ENCODE peak calls at places on chromosomes 11 and 22, in nine cellular contexts. O is CD4-positive, alpha-beta memory T cell; F is WERI-Rb-1; C is psoas muscle; M is lower lobe of right lung; X is prostate gland; H is astrocyte of the spinal cord; J is Peyer's patch; T is pancreas. G is an unnamed sample.

GRCh38 chr11:131998020-131998419 is 627.6 kb downstream of the NTM start:
- DNase-seq in O (no peak), F (no peak), C (no peak), M (no peak), X (no peak), H (no peak), J (no peak), T (no peak), G (no peak)

GRCh38 chr11:120547871-120548681 is 36.5 kb downstream of the GRIK4 start:
- DNase-seq in O (no peak), F (peak), C (peak), M (peak), X (peak), H (peak), J (peak), T (peak), G (peak)

GRCh38 chr11:35391922-35392813 is 27.2 kb downstream of the SLC1A2 start:
- DNase-seq in O (peak), F (peak), C (peak), M (peak), X (peak), H (peak), J (peak), T (peak), G (peak)

GRCh38 chr11:125428486-125429173 is 67.4 kb downstream of the FEZ1 start:
- DNase-seq in O (no peak), F (no peak), C (no peak), M (no peak), X (no peak), H (no peak), J (no peak), T (no peak), G (no peak)

GRCh38 chr22:41612626-41613025 is 8.2 kb downstream of the DESI1 start:
- DNase-seq in O (no peak), F (no peak), C (no peak), M (no peak), X (no peak), H (no peak), J (no peak), T (no peak), G (no peak)

GRCh38 chr11:120482149-120482548 is 29.4 kb upstream of the GRIK4 start:
- DNase-seq in O (no peak), F (no peak), C (no peak), M (no peak), X (no peak), H (no peak), J (no peak), T (no peak), G (no peak)

GRCh38 chr11:74492084-74492483 is 1.4 kb downstream of the LIPT2 start:
- DNase-seq in O (no peak), F (no peak), C (no peak), M (no peak), X (no peak), H (no peak), J (no peak), T (no peak), G (no peak)

GRCh38 chr11:72723508-72723907 is 28.7 kb downstream of the ARAP1 start:
- DNase-seq in O (no peak), F (no peak), C (no peak), M (no peak), X (no peak), H (no peak), J (no peak), T (no peak), G (no peak)

GRCh38 chr22:27990451-27990840 is 71.4 kb upstream of the PITPNB start:
- DNase-seq in O (no peak), F (no peak), C (no peak), M (peak), X (no peak), H (no peak), J (no peak), T (no peak), G (no peak)

GRCh38 chr22:36808611-36809344 is 8.1 kb downstream of the PVALB start:
- DNase-seq in O (peak), F (no peak), C (no peak), M (no peak), X (peak), H (no peak), J (no peak), T (no peak), G (no peak)

GRCh38 chr22:36386900-36387663 is 685 bp downstream of the MYH9 start:
- DNase-seq in O (no peak), F (peak), C (peak), M (peak), X (peak), H (no peak), J (peak), T (peak), G (no peak)

GRCh38 chr11:120215634-120216033 is 4.8 kb downstream of the OAF start:
- DNase-seq in O (no peak), F (no peak), C (peak), M (no peak), X (no peak), H (peak), J (peak), T (no peak), G (peak)

GRCh38 chr11:124754309-124754708 is 2.3 kb upstream of the VSIG2 start:
- DNase-seq in O (no peak), F (no peak), C (no peak), M (no peak), X (no peak), H (no peak), J (no peak), T (no peak), G (no peak)

GRCh38 chr11:97756571-97757335 is 1264.0 kb upstream of the CNTN5 start:
- DNase-seq in O (no peak), F (no peak), C (no peak), M (no peak), X (no peak), H (no peak), J (no peak), T (no peak), G (no peak)

GRCh38 chr22:36546092-36546804 is 17.3 kb upstream of the EIF3D start:
- DNase-seq in O (peak), F (peak), C (peak), M (no peak), X (peak), H (peak), J (no peak), T (no peak), G (peak)

GRCh38 chr22:39705386-39705785 is 134.8 kb downstream of the CACNA1I start:
- DNase-seq in O (no peak), F (no peak), C (no peak), M (no peak), X (no peak), H (no peak), J (no peak), T (peak), G (no peak)

GRCh38 chr11:15278129-15278528 is 163.4 kb downstream of the INSC start:
- DNase-seq in O (no peak), F (no peak), C (no peak), M (no peak), X (no peak), H (peak), J (no peak), T (no peak), G (no peak)

GRCh38 chr11:94511932-94512781 is at the start of gene C11orf97:
- DNase-seq in O (peak), F (peak), C (peak), M (peak), X (peak), H (peak), J (peak), T (peak), G (no peak)

GRCh38 chr22:37634505-37635002 is 4.9 kb upstream of the SH3BP1 start:
- DNase-seq in O (peak), F (no peak), C (no peak), M (no peak), X (no peak), H (peak), J (no peak), T (no peak), G (peak)

GRCh38 chr11:76793391-76793811 is 10.2 kb downstream of the TSKU start:
- DNase-seq in O (no peak), F (peak), C (no peak), M (no peak), X (no peak), H (peak), J (no peak), T (no peak), G (no peak)

GRCh38 chr22:35140879-35141745 is 75.2 kb downstream of the ISX start:
- DNase-seq in O (no peak), F (peak), C (no peak), M (no peak), X (no peak), H (no peak), J (no peak), T (no peak), G (no peak)

GRCh38 chr11:122584670-122585069 is 70.9 kb upstream of the UBASH3B start:
- DNase-seq in O (no peak), F (no peak), C (no peak), M (no peak), X (no peak), H (no peak), J (no peak), T (no peak), G (no peak)

GRCh38 chr22:37771702-37772427 is 35.9 kb upstream of the GCAT start:
- DNase-seq in O (no peak), F (no peak), C (no peak), M (no peak), X (no peak), H (no peak), J (no peak), T (no peak), G (no peak)

GRCh38 chr11:62786318-62787004 is 741 bp upstream of the TMEM179B start:
- DNase-seq in O (peak), F (peak), C (peak), M (peak), X (peak), H (peak), J (peak), T (peak), G (peak)

GRCh38 chr11:132111781-132112380 is 741.5 kb downstream of the NTM start:
- DNase-seq in O (no peak), F (no peak), C (no peak), M (no peak), X (no peak), H (peak), J (no peak), T (no peak), G (peak)

GRCh38 chr11:64444838-64445441 is 86.0 kb downstream of the RPS6KA4 start:
- DNase-seq in O (no peak), F (no peak), C (no peak), M (no peak), X (no peak), H (no peak), J (no peak), T (no peak), G (peak)

GRCh38 chr11:134762248-134763029 is 350.4 kb upstream of the B3GAT1 start:
- DNase-seq in O (no peak), F (no peak), C (no peak), M (no peak), X (no peak), H (no peak), J (no peak), T (no peak), G (no peak)

GRCh38 chr11:1665313-1665712 is 31.7 kb upstream of the KRTAP5-6 start:
- DNase-seq in O (no peak), F (no peak), C (no peak), M (no peak), X (no peak), H (no peak), J (no peak), T (peak), G (no peak)

GRCh38 chr11:99822846-99823565 is 802.3 kb downstream of the CNTN5 start:
- DNase-seq in O (no peak), F (no peak), C (no peak), M (no peak), X (no peak), H (peak), J (no peak), T (no peak), G (no peak)

GRCh38 chr22:37567991-37568390 is 7.7 kb downstream of the CDC42EP1 start:
- DNase-seq in O (no peak), F (no peak), C (no peak), M (no peak), X (no peak), H (no peak), J (no peak), T (no peak), G (no peak)

GRCh38 chr11:92296138-92296515 is 71.5 kb downstream of the FAT3 start:
- DNase-seq in O (no peak), F (no peak), C (no peak), M (no peak), X (no peak), H (peak), J (no peak), T (no peak), G (no peak)

GRCh38 chr11:8839957-8840945 is 70.7 kb upstream of the AKIP1 start:
- DNase-seq in O (no peak), F (no peak), C (no peak), M (no peak), X (peak), H (peak), J (no peak), T (no peak), G (no peak)

GRCh38 chr11:99069831-99070444 is 49.2 kb downstream of the CNTN5 start:
- DNase-seq in O (no peak), F (no peak), C (no peak), M (no peak), X (no peak), H (peak), J (no peak), T (no peak), G (no peak)

GRCh38 chr11:68002943-68003845 is 703 bp downstream of the UNC93B1 start:
- DNase-seq in O (peak), F (no peak), C (no peak), M (peak), X (no peak), H (no peak), J (peak), T (peak), G (no peak)

GRCh38 chr11:66467034-66467659 is 442 bp downstream of the PELI3 start:
- DNase-seq in O (no peak), F (no peak), C (peak), M (peak), X (no peak), H (peak), J (peak), T (peak), G (peak)

DNA sequence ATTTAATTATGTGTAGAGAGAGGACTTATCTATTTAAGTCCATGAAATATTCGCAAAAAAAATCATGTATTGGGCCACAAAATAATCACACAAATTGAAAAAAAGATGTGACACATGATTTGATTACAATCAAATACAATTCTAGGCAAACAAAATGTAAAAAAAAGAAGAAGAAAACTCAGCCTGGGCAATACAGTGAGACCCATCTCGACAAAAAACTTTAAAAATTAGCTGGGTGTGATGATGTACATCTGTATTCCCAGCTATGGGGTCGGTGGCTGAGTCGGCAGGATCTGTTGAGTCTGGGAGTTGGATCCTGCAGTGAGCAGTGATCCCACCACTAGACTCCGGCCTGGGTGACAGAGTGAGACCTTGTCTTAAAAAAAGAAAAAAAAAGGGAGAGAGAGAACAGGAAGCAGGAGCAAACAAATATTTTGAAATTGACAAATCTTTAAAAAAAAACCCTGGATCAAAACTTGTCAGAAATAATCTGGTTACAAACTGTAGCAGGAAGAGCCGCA is 3.1 kb upstream of the TYMP start:
- DNase-seq in O (no peak), F (no peak), C (no peak), M (no peak), X (no peak), H (no peak), J (no peak), T (no peak), G (no peak)
- H3K4me3 ChIP-seq in O (no peak), F (peak), C (peak), M (no peak), X (no peak), H (no peak), J (no peak), T (no peak), G (no peak)

DNA sequence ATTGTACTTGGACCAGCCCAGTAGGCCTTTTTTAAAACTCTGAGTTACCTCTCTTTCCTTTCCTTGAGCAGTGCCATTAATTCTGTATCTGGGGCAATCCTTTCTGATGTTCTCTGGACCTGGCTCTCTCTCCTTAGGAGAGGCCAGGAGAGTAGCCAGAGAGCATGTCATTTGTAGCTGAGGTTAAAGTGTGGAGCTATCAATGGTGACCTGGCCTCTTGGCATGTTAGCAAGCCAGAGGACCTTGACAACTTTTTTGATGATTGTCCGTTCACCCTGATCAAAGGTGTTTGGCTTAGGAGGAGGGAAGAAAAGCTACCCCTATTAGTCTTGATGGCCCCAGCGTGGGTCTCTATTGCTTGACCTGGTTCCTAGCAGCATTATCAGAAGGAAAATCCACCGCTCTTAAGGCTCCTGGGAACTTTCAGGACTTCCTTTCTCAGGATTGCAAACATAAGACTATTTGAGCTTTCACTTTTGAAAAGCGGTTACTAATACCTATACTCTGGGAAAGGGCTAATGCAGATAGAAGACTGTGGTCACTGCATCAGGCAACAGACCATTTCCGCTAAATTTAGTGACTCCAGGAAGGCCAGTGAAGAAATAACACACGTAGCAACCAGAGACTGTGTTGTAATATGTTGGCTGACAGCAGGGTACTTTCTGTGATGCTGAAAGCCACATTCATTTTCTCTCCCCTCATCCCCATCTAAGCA is 18.2 kb downstream of the LIMK2 start:
- DNase-seq in O (no peak), F (no peak), C (no peak), M (no peak), X (no peak), H (peak), J (no peak), T (no peak), G (peak)
- H3K4me3 ChIP-seq in O (no peak), F (no peak), C (peak), M (peak), X (no peak), H (no peak), J (no peak), T (no peak), G (no peak)

GRCh38 chr22:20438066-20438677 is 547 bp upstream of the SCARF2 start:
- DNase-seq in O (no peak), F (no peak), C (no peak), M (peak), X (no peak), H (peak), J (no peak), T (no peak), G (peak)

GRCh38 chr22:20437253-20438065 is at the start of gene SCARF2:
- DNase-seq in O (no peak), F (peak), C (peak), M (peak), X (no peak), H (peak), J (no peak), T (peak), G (peak)

GRCh38 chr22:20435436-20436308 is 2.0 kb downstream of the SCARF2 start:
- DNase-seq in O (no peak), F (no peak), C (no peak), M (peak), X (no peak), H (no peak), J (no peak), T (no peak), G (no peak)

GRCh38 chr22:20434773-20435172 is 2.9 kb downstream of the SCARF2 start:
- DNase-seq in O (no peak), F (no peak), C (no peak), M (peak), X (no peak), H (no peak), J (no peak), T (no peak), G (no peak)

DNA sequence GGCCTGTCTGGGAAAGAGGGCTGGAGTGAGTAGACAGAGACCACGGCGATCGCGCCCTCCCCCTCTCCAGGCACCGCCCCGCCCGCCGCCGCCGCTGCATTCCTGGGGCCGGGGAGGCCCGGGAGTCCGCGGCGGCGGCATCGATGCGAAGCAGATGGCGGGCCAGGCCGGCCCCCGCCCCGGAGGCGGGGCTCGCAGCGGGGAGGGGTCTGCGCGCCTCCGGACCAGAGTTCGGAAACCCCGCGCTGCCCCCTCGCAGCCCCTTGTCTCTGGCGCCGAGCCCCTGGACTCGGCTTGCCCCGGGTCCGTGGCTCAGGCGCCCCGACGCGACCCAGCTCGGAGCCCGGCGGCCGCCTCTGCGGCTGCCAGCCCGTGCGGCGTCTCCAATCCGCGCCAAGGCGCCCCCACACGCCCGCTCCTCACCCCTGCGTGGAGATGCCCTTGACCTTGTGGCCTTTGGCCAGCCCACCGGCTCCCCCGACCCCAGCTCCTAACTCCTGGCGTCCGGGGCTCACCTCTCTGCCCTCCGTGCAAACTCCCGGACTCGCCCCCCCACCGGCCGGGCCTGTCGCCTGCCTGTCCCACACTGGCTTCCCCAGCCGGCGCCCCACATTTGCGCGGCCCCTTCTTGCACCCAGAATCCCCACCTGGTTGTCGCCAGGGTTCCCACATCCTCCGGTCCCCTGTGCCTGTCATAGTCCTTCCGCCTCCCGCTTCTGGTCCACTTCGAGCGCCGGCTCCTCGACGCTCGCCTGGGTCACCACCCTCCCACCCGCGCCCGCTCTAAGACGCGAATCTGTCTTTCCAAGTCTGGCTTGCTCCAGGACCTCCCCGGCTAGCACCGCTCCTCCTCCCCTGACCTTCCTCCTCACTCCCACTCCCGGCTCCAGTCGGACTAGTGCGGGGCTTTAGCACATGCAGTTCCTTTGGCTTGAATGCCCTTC is 1.0 kb downstream of the SCARF2 start:
- DNase-seq in O (no peak), F (peak), C (no peak), M (peak), X (no peak), H (peak), J (no peak), T (peak), G (peak)
- H3K4me3 ChIP-seq in O (peak), F (peak), C (peak), M (peak), X (peak), H (peak), J (peak), T (peak), G (peak)

GRCh38 chr22:32707971-32708370 is 93.5 kb upstream of the TIMP3 start:
- DNase-seq in O (no peak), F (no peak), C (no peak), M (no peak), X (no peak), H (no peak), J (no peak), T (no peak), G (no peak)
- H3K4me3 ChIP-seq in O (no peak), F (no peak), C (no peak), M (no peak), X (no peak), H (no peak), J (no peak), T (no peak), G (no peak)